ENCODE peak calls at places on chromosomes 12 and 14, in eight cellular contexts. D, Z, F, W, U, E, J and T are unnamed samples.
A peak's percentile ranks its signal among the peaks of the same experiment; 100 is the strongest.

GRCh38 chr12:25764892-25765291 is 193.6 kb upstream of the RASSF8 start:
- DNase-seq in D (no peak), Z (no peak), F (no peak), W (no peak), U (no peak), E (no peak), J (no peak), T (no peak)

GRCh38 chr14:104101086-104101621 is 15.7 kb downstream of the ASPG start:
- DNase-seq in D (no peak), Z (no peak), F (no peak), W (peak; percentile 38), U (no peak), E (peak; percentile 68), J (no peak), T (no peak)

GRCh38 chr12:1716215-1716862 is 25.5 kb downstream of the ADIPOR2 start:
- DNase-seq in D (no peak), Z (no peak), F (no peak), W (no peak), U (no peak), E (no peak), J (no peak), T (no peak)

GRCh38 chr12:3032770-3033537 is 44.2 kb upstream of the TSPAN9 start:
- DNase-seq in D (no peak), Z (no peak), F (no peak), W (no peak), U (no peak), E (no peak), J (no peak), T (no peak)

GRCh38 chr12:1851126-1851791 is 30.9 kb downstream of the LRTM2 start:
- DNase-seq in D (no peak), Z (no peak), F (no peak), W (no peak), U (no peak), E (no peak), J (no peak), T (no peak)

GRCh38 chr12:130849561-130850417 is 10.7 kb upstream of the STX2 start:
- DNase-seq in D (no peak), Z (no peak), F (no peak), W (no peak), U (no peak), E (no peak), J (no peak), T (no peak)

GRCh38 chr12:123396954-123397353 is 13.0 kb downstream of the KMT5A start:
- DNase-seq in D (no peak), Z (no peak), F (no peak), W (no peak), U (no peak), E (no peak), J (no peak), T (no peak)

GRCh38 chr12:11553871-11554533 is 95.5 kb upstream of the ETV6 start:
- DNase-seq in D (peak; percentile 8), Z (no peak), F (peak; percentile 62), W (no peak), U (peak; percentile 73), E (no peak), J (peak; percentile 90), T (peak; percentile 53)

GRCh38 chr12:1104088-1104800 is 113.2 kb downstream of the ERC1 start:
- DNase-seq in D (no peak), Z (no peak), F (no peak), W (no peak), U (no peak), E (no peak), J (peak; percentile 27), T (no peak)

GRCh38 chr14:105849933-105850626 is 323.7 kb downstream of the TMEM121 start:
- DNase-seq in D (no peak), Z (no peak), F (no peak), W (peak; percentile 14), U (no peak), E (peak; percentile 34), J (no peak), T (no peak)

GRCh38 chr14:21852061-21852664 is 178.5 kb upstream of the OR4E1 start:
- DNase-seq in D (no peak), Z (peak; percentile 38), F (peak; percentile 76), W (no peak), U (peak; percentile 27), E (no peak), J (no peak), T (peak; percentile 73)

GRCh38 chr14:96182546-96182945 is 22.1 kb upstream of the BDKRB2 start:
- DNase-seq in D (no peak), Z (no peak), F (no peak), W (no peak), U (no peak), E (no peak), J (no peak), T (no peak)

GRCh38 chr12:6786416-6787094 is 2.8 kb upstream of the CD4 start:
- DNase-seq in D (no peak), Z (no peak), F (no peak), W (no peak), U (no peak), E (no peak), J (no peak), T (no peak)

GRCh38 chr12:128820723-128821432 is 2.9 kb downstream of the SLC15A4 start:
- DNase-seq in D (no peak), Z (no peak), F (no peak), W (no peak), U (no peak), E (peak; percentile 54), J (peak; percentile 29), T (no peak)

GRCh38 chr14:32608880-32609279 is 279.8 kb downstream of the AKAP6 start:
- DNase-seq in D (peak; percentile 73), Z (no peak), F (no peak), W (no peak), U (no peak), E (no peak), J (no peak), T (no peak)

GRCh38 chr12:58916891-58917570 is 3.3 kb downstream of the LRIG3 start:
- DNase-seq in D (peak; percentile 69), Z (no peak), F (no peak), W (no peak), U (no peak), E (no peak), J (peak; percentile 18), T (no peak)

GRCh38 chr12:75823475-75823874 is 208.1 kb downstream of the PHLDA1 start:
- DNase-seq in D (no peak), Z (no peak), F (no peak), W (no peak), U (no peak), E (no peak), J (no peak), T (no peak)

GRCh38 chr14:21101802-21102413 is 1.0 kb downstream of the TMEM253 start:
- DNase-seq in D (no peak), Z (no peak), F (no peak), W (no peak), U (no peak), E (no peak), J (no peak), T (no peak)

GRCh38 chr14:24095196-24096068 is 1.3 kb downstream of the PCK2 start:
- DNase-seq in D (no peak), Z (peak; percentile 39), F (peak; percentile 72), W (peak; percentile 31), U (peak; percentile 25), E (peak; percentile 81), J (peak; percentile 77), T (peak; percentile 76)

GRCh38 chr12:62301080-62301798 is 41.0 kb downstream of the USP15 start:
- DNase-seq in D (no peak), Z (no peak), F (no peak), W (no peak), U (no peak), E (no peak), J (no peak), T (no peak)

GRCh38 chr14:34794217-34794616 is 79.8 kb upstream of the CFL2 start:
- DNase-seq in D (no peak), Z (no peak), F (no peak), W (no peak), U (no peak), E (no peak), J (no peak), T (no peak)

GRCh38 chr12:125355614-125356013 is 290.4 kb downstream of the AACS start:
- DNase-seq in D (no peak), Z (no peak), F (no peak), W (no peak), U (no peak), E (no peak), J (peak; percentile 32), T (no peak)

GRCh38 chr12:6871052-6871957 is 1.8 kb downstream of the SPSB2 start:
- DNase-seq in D (no peak), Z (no peak), F (peak; percentile 33), W (no peak), U (no peak), E (no peak), J (peak; percentile 31), T (peak; percentile 61)

GRCh38 chr14:65750906-65751305 is 338.4 kb downstream of the FUT8 start:
- DNase-seq in D (no peak), Z (no peak), F (no peak), W (no peak), U (no peak), E (no peak), J (peak; percentile 93), T (no peak)

GRCh38 chr14:100426331-100426730 is 103.2 kb downstream of the SLC25A47 start:
- DNase-seq in D (no peak), Z (no peak), F (no peak), W (no peak), U (no peak), E (no peak), J (peak; percentile 53), T (no peak)

GRCh38 chr14:59464651-59465569 is at the start of gene GPR135:
- DNase-seq in D (no peak), Z (peak; percentile 19), F (peak; percentile 47), W (peak; percentile 83), U (no peak), E (peak; percentile 78), J (peak; percentile 48), T (peak; percentile 39)

GRCh38 chr12:8912910-8913309 is 1.4 kb upstream of the PHC1 start:
- DNase-seq in D (no peak), Z (no peak), F (peak; percentile 14), W (no peak), U (peak; percentile 20), E (no peak), J (peak; percentile 53), T (no peak)

GRCh38 chr12:90015228-90015627 is 306.6 kb upstream of the ATP2B1 start:
- DNase-seq in D (no peak), Z (no peak), F (no peak), W (no peak), U (no peak), E (no peak), J (no peak), T (no peak)

GRCh38 chr12:102534899-102535298 is 54.5 kb upstream of the IGF1 start:
- DNase-seq in D (no peak), Z (no peak), F (no peak), W (no peak), U (no peak), E (no peak), J (no peak), T (no peak)

GRCh38 chr12:133236556-133236955 is 879 bp upstream of the ANHX start:
- DNase-seq in D (no peak), Z (no peak), F (no peak), W (no peak), U (no peak), E (no peak), J (no peak), T (no peak)

GRCh38 chr12:2832550-2833127 is 2.2 kb downstream of the NRIP2 start:
- DNase-seq in D (no peak), Z (no peak), F (no peak), W (no peak), U (no peak), E (no peak), J (no peak), T (no peak)

GRCh38 chr12:108614639-108615038 is 16.8 kb upstream of the TMEM119 start:
- DNase-seq in D (no peak), Z (no peak), F (no peak), W (no peak), U (no peak), E (no peak), J (no peak), T (no peak)